ENCODE peak calls at places on chromosomes 2 and 18, in ten cellular contexts. One of them, this sample, is unnamed.

GRCh38 chr18:50507120-50507590 is 52.7 kb upstream of the MAPK4 start:
- DNase-seq in endothelial cell: peak; percentile 63
- DNase-seq in heart left ventricle: peak; percentile 30
- DNase-seq in HFFc6: no peak
- DNase-seq in cardiac fibroblast: peak; percentile 46
- DNase-seq in type B pancreatic cell: no peak
- DNase-seq in breast epithelium: peak; percentile 29
- DNase-seq in neural crest cell: peak; percentile 54
- DNase-seq in A549: peak; percentile 12
- DNase-seq in cardiac muscle cell: peak; percentile 81
- DNase-seq in this sample: no peak

GRCh38 chr18:61236476-61237057 is 96.7 kb upstream of the CDH20 start:
- DNase-seq in breast epithelium: no peak
- DNase-seq in heart left ventricle: no peak
- DNase-seq in HFFc6: no peak
- DNase-seq in cardiac fibroblast: no peak
- DNase-seq in endothelial cell: no peak
- DNase-seq in neural crest cell: no peak
- DNase-seq in type B pancreatic cell: no peak
- DNase-seq in cardiac muscle cell: no peak
- DNase-seq in A549: no peak
- DNase-seq in this sample: no peak

GRCh38 chr2:190875881-190876280 is 4.7 kb upstream of the GLS start:
- DNase-seq in endothelial cell: no peak
- DNase-seq in breast epithelium: no peak
- DNase-seq in cardiac fibroblast: no peak
- DNase-seq in HFFc6: no peak
- DNase-seq in neural crest cell: no peak
- DNase-seq in heart left ventricle: no peak
- DNase-seq in A549: no peak
- DNase-seq in type B pancreatic cell: no peak
- DNase-seq in cardiac muscle cell: no peak
- DNase-seq in this sample: no peak

GRCh38 chr18:62070306-62070705 is 116.5 kb downstream of the PIGN start:
- DNase-seq in endothelial cell: no peak
- DNase-seq in breast epithelium: no peak
- DNase-seq in type B pancreatic cell: no peak
- DNase-seq in cardiac muscle cell: no peak
- DNase-seq in heart left ventricle: no peak
- DNase-seq in cardiac fibroblast: peak; percentile 21
- DNase-seq in HFFc6: no peak
- DNase-seq in neural crest cell: no peak
- DNase-seq in A549: no peak
- DNase-seq in this sample: no peak

GRCh38 chr2:113217455-113218282 is 43.9 kb downstream of the PSD4 start:
- DNase-seq in breast epithelium: no peak
- DNase-seq in A549: peak; percentile 57
- DNase-seq in endothelial cell: no peak
- DNase-seq in HFFc6: no peak
- DNase-seq in heart left ventricle: peak; percentile 44
- DNase-seq in type B pancreatic cell: no peak
- DNase-seq in cardiac fibroblast: no peak
- DNase-seq in neural crest cell: no peak
- DNase-seq in cardiac muscle cell: peak; percentile 36
- DNase-seq in this sample: no peak

GRCh38 chr2:30225131-30225762 is 6.1 kb upstream of the LBH start:
- DNase-seq in HFFc6: peak; percentile 23
- DNase-seq in cardiac muscle cell: peak; percentile 63
- DNase-seq in neural crest cell: no peak
- DNase-seq in endothelial cell: peak; percentile 28
- DNase-seq in cardiac fibroblast: peak; percentile 87
- DNase-seq in breast epithelium: peak; percentile 62
- DNase-seq in type B pancreatic cell: no peak
- DNase-seq in A549: no peak
- DNase-seq in heart left ventricle: peak; percentile 58
- DNase-seq in this sample: no peak

GRCh38 chr18:57188851-57189565 is 42.1 kb downstream of the BOD1L2 start:
- DNase-seq in HFFc6: no peak
- DNase-seq in neural crest cell: no peak
- DNase-seq in cardiac muscle cell: no peak
- DNase-seq in endothelial cell: no peak
- DNase-seq in type B pancreatic cell: no peak
- DNase-seq in heart left ventricle: no peak
- DNase-seq in cardiac fibroblast: no peak
- DNase-seq in A549: no peak
- DNase-seq in breast epithelium: no peak
- DNase-seq in this sample: no peak

GRCh38 chr2:58571181-58571852 is 330.2 kb upstream of the FANCL start:
- DNase-seq in endothelial cell: peak; percentile 52
- DNase-seq in neural crest cell: peak; percentile 5
- DNase-seq in A549: peak; percentile 87
- DNase-seq in breast epithelium: peak; percentile 27
- DNase-seq in type B pancreatic cell: no peak
- DNase-seq in heart left ventricle: peak; percentile 5
- DNase-seq in HFFc6: peak; percentile 47
- DNase-seq in cardiac muscle cell: peak; percentile 70
- DNase-seq in cardiac fibroblast: peak; percentile 69
- DNase-seq in this sample: peak; percentile 40

GRCh38 chr2:105857076-105857740 is 112.5 kb downstream of the NCK2 start:
- DNase-seq in endothelial cell: no peak
- DNase-seq in HFFc6: no peak
- DNase-seq in A549: no peak
- DNase-seq in cardiac muscle cell: no peak
- DNase-seq in breast epithelium: no peak
- DNase-seq in neural crest cell: no peak
- DNase-seq in type B pancreatic cell: no peak
- DNase-seq in heart left ventricle: no peak
- DNase-seq in cardiac fibroblast: no peak
- DNase-seq in this sample: no peak

GRCh38 chr18:22067682-22068081 is 101.7 kb upstream of the GATA6 start:
- DNase-seq in cardiac fibroblast: no peak
- DNase-seq in type B pancreatic cell: no peak
- DNase-seq in breast epithelium: no peak
- DNase-seq in A549: no peak
- DNase-seq in HFFc6: no peak
- DNase-seq in cardiac muscle cell: no peak
- DNase-seq in neural crest cell: no peak
- DNase-seq in heart left ventricle: no peak
- DNase-seq in endothelial cell: no peak
- DNase-seq in this sample: no peak

GRCh38 chr18:77067315-77068061 is 65.1 kb downstream of the MBP start:
- DNase-seq in neural crest cell: no peak
- DNase-seq in endothelial cell: no peak
- DNase-seq in HFFc6: peak; percentile 80
- DNase-seq in A549: peak; percentile 93
- DNase-seq in breast epithelium: no peak
- DNase-seq in cardiac fibroblast: peak; percentile 95
- DNase-seq in heart left ventricle: no peak
- DNase-seq in type B pancreatic cell: no peak
- DNase-seq in cardiac muscle cell: no peak
- DNase-seq in this sample: no peak
- TF ChIP-seq CTCF in neural crest cell: no peak
- TF ChIP-seq CTCF in endothelial cell: no peak
- TF ChIP-seq CTCF in HFFc6: peak; percentile 65
- TF ChIP-seq CTCF in A549: no peak
- TF ChIP-seq CTCF in breast epithelium: no peak
- TF ChIP-seq CTCF in cardiac fibroblast: peak; percentile 26
- TF ChIP-seq CTCF in heart left ventricle: no peak
- TF ChIP-seq CTCF in type B pancreatic cell: no peak
- TF ChIP-seq CTCF in cardiac muscle cell: peak; percentile 4
- TF ChIP-seq CTCF in this sample: no peak

DNA sequence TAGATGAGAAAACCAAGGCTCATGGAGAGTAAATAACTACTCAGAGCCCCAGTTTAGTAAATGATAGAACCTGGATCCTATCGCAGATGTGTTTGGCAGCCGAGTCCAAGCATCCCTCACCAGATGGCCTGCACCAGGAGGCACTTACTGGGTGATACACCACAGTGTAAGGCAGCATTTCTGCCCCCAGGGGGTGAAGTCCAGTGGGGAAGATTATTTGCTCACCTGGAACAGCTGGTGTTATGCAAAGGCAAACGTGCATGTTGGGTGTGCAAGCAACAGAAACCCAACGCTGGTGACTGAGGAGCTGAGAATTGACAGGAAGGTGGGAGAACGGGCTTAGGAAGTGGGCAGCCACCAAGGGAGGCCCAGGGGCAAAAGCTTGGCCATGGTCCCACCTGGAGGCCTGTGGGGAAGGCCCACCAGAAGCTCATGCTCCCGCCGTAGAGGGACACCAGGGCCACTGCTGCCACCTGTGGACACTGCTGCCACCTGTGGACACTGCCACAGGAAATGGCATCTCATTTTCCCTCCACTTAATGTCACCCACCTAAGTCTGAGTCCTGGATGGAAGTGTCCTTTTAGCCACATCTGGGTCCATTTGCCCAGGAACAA is 100.6 kb downstream of the TFCP2L1 start:
- DNase-seq in HFFc6: no peak
- DNase-seq in cardiac fibroblast: no peak
- DNase-seq in type B pancreatic cell: no peak
- DNase-seq in endothelial cell: no peak
- DNase-seq in neural crest cell: no peak
- DNase-seq in heart left ventricle: no peak
- DNase-seq in breast epithelium: no peak
- DNase-seq in A549: no peak
- DNase-seq in cardiac muscle cell: no peak
- DNase-seq in this sample: no peak
- TF ChIP-seq CTCF in HFFc6: no peak
- TF ChIP-seq CTCF in cardiac fibroblast: no peak
- TF ChIP-seq CTCF in type B pancreatic cell: no peak
- TF ChIP-seq CTCF in endothelial cell: no peak
- TF ChIP-seq CTCF in neural crest cell: no peak
- TF ChIP-seq CTCF in heart left ventricle: no peak
- TF ChIP-seq CTCF in breast epithelium: no peak
- TF ChIP-seq CTCF in A549: no peak
- TF ChIP-seq CTCF in cardiac muscle cell: no peak
- TF ChIP-seq CTCF in this sample: no peak

DNA sequence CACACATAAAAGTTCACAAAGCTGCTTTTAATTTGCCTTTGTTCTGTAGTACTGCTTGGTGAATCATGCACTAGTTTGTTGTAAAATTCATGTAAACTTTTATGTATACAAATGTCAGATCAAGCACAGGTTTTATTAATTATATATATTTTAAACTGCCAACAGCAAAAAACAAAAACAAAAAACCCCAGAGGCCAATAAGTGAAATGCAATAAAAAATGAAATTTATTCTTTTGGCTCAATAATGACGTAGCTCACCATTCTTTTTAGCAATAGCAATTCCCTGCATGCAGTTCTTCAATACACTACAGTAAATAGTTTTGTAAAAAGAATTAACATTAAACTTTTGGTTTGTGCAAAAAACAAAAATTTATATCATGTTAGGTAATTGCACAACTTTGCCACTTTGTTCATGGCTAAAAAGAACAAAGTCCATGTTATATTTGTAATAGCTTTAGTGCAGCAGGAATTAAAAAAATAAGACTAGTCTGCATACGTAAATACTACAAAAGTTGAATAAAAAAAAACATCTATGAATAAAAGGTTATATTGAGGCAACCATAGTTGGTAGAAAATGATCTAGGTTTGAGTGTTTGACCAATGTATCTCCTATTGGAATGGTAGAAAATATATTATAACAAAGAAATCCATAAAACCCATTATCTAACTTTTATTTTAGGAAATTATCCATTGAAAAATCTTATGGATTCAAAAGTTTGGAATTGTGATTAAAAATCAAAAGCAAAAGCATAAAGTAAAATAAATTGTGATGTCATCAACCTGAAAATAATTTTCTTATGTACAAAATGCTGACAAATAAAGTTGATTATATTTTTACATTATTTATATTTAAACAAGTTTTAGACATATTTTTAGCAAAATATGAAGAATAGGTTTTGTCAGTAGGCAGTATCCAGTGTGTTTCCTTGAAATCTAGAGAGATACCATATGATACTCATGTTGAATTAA is 115.6 kb downstream of the SCN3A start:
- DNase-seq in heart left ventricle: no peak
- DNase-seq in neural crest cell: no peak
- DNase-seq in endothelial cell: no peak
- DNase-seq in cardiac fibroblast: no peak
- DNase-seq in breast epithelium: no peak
- DNase-seq in A549: no peak
- DNase-seq in cardiac muscle cell: no peak
- DNase-seq in type B pancreatic cell: no peak
- DNase-seq in HFFc6: no peak
- DNase-seq in this sample: no peak
- TF ChIP-seq CTCF in heart left ventricle: peak; percentile 41
- TF ChIP-seq CTCF in neural crest cell: no peak
- TF ChIP-seq CTCF in endothelial cell: peak; percentile 62
- TF ChIP-seq CTCF in cardiac fibroblast: no peak
- TF ChIP-seq CTCF in breast epithelium: no peak
- TF ChIP-seq CTCF in A549: no peak
- TF ChIP-seq CTCF in cardiac muscle cell: no peak
- TF ChIP-seq CTCF in type B pancreatic cell: peak; percentile 62
- TF ChIP-seq CTCF in HFFc6: peak; percentile 49
- TF ChIP-seq CTCF in this sample: peak; percentile 65

DNA sequence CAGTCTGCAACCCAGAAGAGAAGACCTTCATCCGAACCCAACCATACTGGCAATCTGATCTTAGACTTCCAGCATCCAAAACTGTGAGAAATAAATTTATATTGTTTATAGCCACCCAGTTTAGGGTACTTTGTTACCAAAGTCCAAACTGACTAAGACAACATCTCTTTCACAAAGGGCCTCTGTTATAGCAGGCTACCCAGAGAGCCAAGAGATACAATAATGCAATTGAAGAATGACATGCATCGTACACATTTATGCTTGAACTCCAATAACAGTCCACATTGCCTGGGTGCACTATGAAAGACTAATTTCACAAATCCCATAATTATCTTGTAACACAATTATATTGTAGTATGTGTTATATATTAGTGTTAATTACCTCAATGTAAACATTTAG is 39.1 kb upstream of the ANKRD44 start:
- DNase-seq in HFFc6: no peak
- DNase-seq in heart left ventricle: no peak
- DNase-seq in cardiac muscle cell: no peak
- DNase-seq in type B pancreatic cell: no peak
- DNase-seq in A549: no peak
- DNase-seq in breast epithelium: no peak
- DNase-seq in endothelial cell: no peak
- DNase-seq in neural crest cell: no peak
- DNase-seq in cardiac fibroblast: no peak
- DNase-seq in this sample: no peak
- TF ChIP-seq CTCF in HFFc6: no peak
- TF ChIP-seq CTCF in heart left ventricle: no peak
- TF ChIP-seq CTCF in cardiac muscle cell: no peak
- TF ChIP-seq CTCF in type B pancreatic cell: no peak
- TF ChIP-seq CTCF in A549: no peak
- TF ChIP-seq CTCF in breast epithelium: no peak
- TF ChIP-seq CTCF in endothelial cell: no peak
- TF ChIP-seq CTCF in neural crest cell: no peak
- TF ChIP-seq CTCF in cardiac fibroblast: no peak
- TF ChIP-seq CTCF in this sample: no peak

GRCh38 chr2:100977511-100977910 is 24.6 kb upstream of the RPL31 start:
- DNase-seq in heart left ventricle: no peak
- DNase-seq in A549: no peak
- DNase-seq in HFFc6: no peak
- DNase-seq in breast epithelium: no peak
- DNase-seq in type B pancreatic cell: no peak
- DNase-seq in neural crest cell: no peak
- DNase-seq in cardiac fibroblast: no peak
- DNase-seq in cardiac muscle cell: no peak
- DNase-seq in endothelial cell: no peak
- DNase-seq in this sample: no peak
- TF ChIP-seq CTCF in heart left ventricle: no peak
- TF ChIP-seq CTCF in A549: no peak
- TF ChIP-seq CTCF in HFFc6: no peak
- TF ChIP-seq CTCF in breast epithelium: no peak
- TF ChIP-seq CTCF in type B pancreatic cell: no peak
- TF ChIP-seq CTCF in neural crest cell: no peak
- TF ChIP-seq CTCF in cardiac fibroblast: no peak
- TF ChIP-seq CTCF in cardiac muscle cell: no peak
- TF ChIP-seq CTCF in endothelial cell: no peak
- TF ChIP-seq CTCF in this sample: no peak

GRCh38 chr18:45850021-45850420 is 24.5 kb downstream of the SIGLEC15 start:
- DNase-seq in HFFc6: peak; percentile 29
- DNase-seq in type B pancreatic cell: no peak
- DNase-seq in heart left ventricle: no peak
- DNase-seq in endothelial cell: no peak
- DNase-seq in A549: peak; percentile 20
- DNase-seq in neural crest cell: no peak
- DNase-seq in cardiac muscle cell: no peak
- DNase-seq in cardiac fibroblast: no peak
- DNase-seq in breast epithelium: no peak
- DNase-seq in this sample: no peak
- TF ChIP-seq CTCF in HFFc6: peak; percentile 75
- TF ChIP-seq CTCF in type B pancreatic cell: peak; percentile 56
- TF ChIP-seq CTCF in heart left ventricle: no peak
- TF ChIP-seq CTCF in endothelial cell: no peak
- TF ChIP-seq CTCF in A549: peak; percentile 13
- TF ChIP-seq CTCF in neural crest cell: peak; percentile 47
- TF ChIP-seq CTCF in cardiac muscle cell: peak; percentile 21
- TF ChIP-seq CTCF in cardiac fibroblast: peak; percentile 33
- TF ChIP-seq CTCF in breast epithelium: no peak
- TF ChIP-seq CTCF in this sample: peak; percentile 21